ENCODE peak calls at places on chromosomes 6 and 20, in nine cellular contexts. P, N, M, H, G, X, F, V and U are unnamed samples.

GRCh38 chr6:129981598-129981997 is 36.8 kb upstream of the L3MBTL3 start:
- DNase-seq in M (no peak), G (no peak), P (no peak), X (no peak), F (no peak), V (no peak), N (peak; percentile 12), H (no peak), U (no peak)

GRCh38 chr20:34706912-34707784 is 3.0 kb downstream of the TP53INP2 start:
- DNase-seq in N (no peak), X (peak; percentile 77), H (no peak), V (no peak), G (no peak), F (no peak), P (no peak), M (no peak), U (no peak)

GRCh38 chr20:33099842-33100538 is 20.5 kb downstream of the BPIFB4 start:
- DNase-seq in P (no peak), G (no peak), M (no peak), N (no peak), X (no peak), V (no peak), F (no peak), H (no peak), U (no peak)

GRCh38 chr6:165844801-165845364 is 181.8 kb upstream of the PDE10A start:
- DNase-seq in P (no peak), V (no peak), X (no peak), F (no peak), M (no peak), G (no peak), N (no peak), H (no peak), U (no peak)

GRCh38 chr6:166595061-166595780 is 8.7 kb upstream of the RAMACL start:
- DNase-seq in N (no peak), X (no peak), M (no peak), G (no peak), H (no peak), P (no peak), V (no peak), F (no peak), U (no peak)

GRCh38 chr6:33076406-33076934 is 680 bp downstream of the HLA-DPB1 start:
- DNase-seq in F (no peak), V (no peak), X (no peak), P (no peak), H (no peak), G (no peak), M (no peak), N (no peak), U (no peak)

GRCh38 chr6:161481786-161482516 is 208.1 kb upstream of the AGPAT4 start:
- DNase-seq in M (no peak), V (no peak), G (no peak), H (no peak), N (no peak), P (no peak), F (no peak), X (no peak), U (no peak)

GRCh38 chr6:75376347-75377024 is 91.9 kb upstream of the TMEM30A start:
- DNase-seq in V (no peak), X (no peak), H (no peak), P (peak; percentile 10), N (no peak), M (no peak), F (no peak), G (no peak), U (no peak)

GRCh38 chr20:50814438-50815161 is 19.7 kb downstream of the BCAS4 start:
- DNase-seq in V (no peak), M (no peak), X (no peak), F (no peak), G (no peak), N (no peak), P (no peak), H (no peak), U (no peak)

GRCh38 chr20:50813101-50813643 is 18.3 kb downstream of the BCAS4 start:
- DNase-seq in P (no peak), N (no peak), X (no peak), G (no peak), F (no peak), M (no peak), V (no peak), H (no peak), U (no peak)

GRCh38 chr20:50813801-50814200 is 18.9 kb downstream of the BCAS4 start:
- DNase-seq in N (no peak), V (no peak), X (no peak), M (no peak), G (no peak), P (no peak), H (no peak), F (no peak), U (no peak)

GRCh38 chr20:50817776-50818172 is 22.9 kb downstream of the BCAS4 start:
- DNase-seq in G (no peak), F (no peak), P (no peak), N (no peak), M (no peak), V (no peak), H (no peak), X (no peak), U (no peak)

DNA sequence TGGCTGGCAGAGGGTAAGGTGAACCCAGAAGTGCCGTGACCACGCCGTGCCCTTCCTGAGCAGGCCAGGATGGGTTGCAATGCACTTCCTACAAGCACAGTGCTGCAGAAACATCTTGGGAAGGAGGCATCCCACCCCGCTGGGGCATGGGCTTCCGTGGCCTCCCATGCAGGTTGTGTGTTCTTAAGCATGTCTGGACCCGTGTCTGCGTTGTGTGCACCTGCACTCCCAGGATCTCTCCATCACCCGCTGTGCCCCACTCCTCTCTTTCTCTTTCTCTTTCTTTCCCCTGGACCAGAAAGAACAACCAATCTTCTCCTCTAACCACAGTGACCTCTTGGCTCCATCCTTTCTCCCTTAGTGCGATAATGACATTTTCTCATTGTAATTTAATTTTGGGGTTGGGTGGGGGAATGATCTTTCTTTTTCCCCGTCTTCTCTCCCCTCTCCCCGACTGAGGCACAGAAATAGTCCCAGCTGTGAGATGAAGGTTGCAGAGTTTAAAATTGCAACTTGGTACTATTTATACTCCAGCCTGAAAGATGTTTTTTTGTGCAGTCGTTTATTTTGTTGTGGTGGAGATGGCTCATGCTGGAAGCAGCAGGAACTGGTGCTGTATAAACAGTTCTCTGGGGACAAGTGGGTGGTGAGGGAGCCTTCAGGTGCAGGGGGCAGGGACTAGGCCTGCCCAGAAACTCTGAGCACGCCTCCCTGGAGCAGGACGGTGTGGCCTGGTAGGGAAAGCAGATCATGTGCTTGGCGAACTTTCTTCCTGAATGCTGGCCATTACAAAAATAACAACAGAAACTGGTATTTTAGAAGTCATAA is 20.5 kb downstream of the BCAS4 start:
- DNase-seq in H (no peak), V (no peak), M (peak; percentile 65), G (no peak), F (no peak), N (no peak), X (no peak), P (no peak), U (no peak)
- TF ChIP-seq REST in H (no peak), V (no peak), M (no peak), G (no peak), F (no peak), N (no peak), X (no peak), P (no peak), U (no peak)

DNA sequence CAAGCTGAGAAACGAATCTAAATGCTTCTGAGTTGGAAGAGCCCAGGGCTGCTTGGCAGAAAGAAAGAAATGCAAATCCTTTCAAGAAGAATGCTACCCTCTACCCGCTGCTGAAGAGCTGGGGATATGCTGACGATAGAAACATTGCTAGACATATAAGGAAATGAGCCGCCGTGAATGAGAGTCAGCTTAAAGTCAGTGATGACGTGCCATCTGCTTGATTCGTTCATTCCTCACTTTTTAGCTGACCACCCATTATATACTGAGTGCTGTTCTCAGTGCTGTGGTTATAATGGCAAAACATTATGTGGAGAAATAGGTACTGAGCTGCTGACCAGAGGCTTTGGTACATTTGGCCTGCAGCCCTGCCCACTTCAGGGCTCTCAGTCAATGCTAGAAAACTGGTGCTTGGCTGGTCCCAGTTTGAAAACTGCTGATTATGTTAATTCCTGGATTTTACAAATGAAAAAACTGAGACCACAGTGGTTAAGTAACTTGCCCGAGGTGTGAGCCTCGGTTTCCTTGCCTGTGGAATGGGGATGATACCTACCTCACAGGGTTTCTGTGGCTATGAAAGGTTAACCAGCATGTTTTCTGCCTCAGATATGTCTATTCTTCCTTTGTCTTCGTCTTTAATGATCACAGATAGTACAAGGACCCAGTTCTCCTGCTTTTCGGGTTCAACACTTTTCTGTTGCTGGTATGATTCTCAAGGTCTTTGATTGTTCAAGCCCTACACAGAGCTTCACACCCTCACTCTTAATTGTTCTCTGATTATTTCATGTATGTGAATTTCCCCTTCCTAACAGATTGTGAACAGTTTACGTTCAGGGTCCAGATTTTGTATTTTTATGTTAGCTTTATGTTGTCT is 27.7 kb upstream of the TULP4 start:
- DNase-seq in X (no peak), M (no peak), F (no peak), G (no peak), V (no peak), P (peak; percentile 61), H (peak; percentile 76), N (no peak), U (no peak)
- TF ChIP-seq REST in X (no peak), M (no peak), F (no peak), G (no peak), V (no peak), P (no peak), H (no peak), N (no peak), U (no peak)

GRCh38 chr20:21090112-21090737 is 15.9 kb downstream of the LINC00237 start:
- DNase-seq in H (peak; percentile 18), X (no peak), N (no peak), M (no peak), P (no peak), V (no peak), G (no peak), F (no peak), U (no peak)
- TF ChIP-seq REST in H (no peak), X (no peak), N (no peak), M (no peak), P (no peak), V (no peak), G (no peak), F (no peak), U (no peak)

GRCh38 chr6:15996030-15996429 is 132.9 kb upstream of the MYLIP start:
- DNase-seq in X (no peak), N (no peak), H (no peak), F (no peak), V (no peak), G (no peak), P (no peak), M (no peak), U (peak; percentile 60)

GRCh38 chr6:15999201-15999600 is 129.7 kb upstream of the MYLIP start:
- DNase-seq in F (no peak), N (no peak), M (no peak), V (no peak), H (no peak), X (no peak), G (no peak), P (no peak), U (no peak)

GRCh38 chr6:15993716-15994228 is 135.1 kb upstream of the MYLIP start:
- DNase-seq in X (no peak), H (no peak), M (no peak), F (no peak), V (no peak), P (no peak), N (no peak), G (no peak), U (no peak)

GRCh38 chr6:15997751-15998388 is 131.0 kb upstream of the MYLIP start:
- DNase-seq in G (no peak), F (no peak), X (no peak), N (no peak), H (peak; percentile 6), V (no peak), M (no peak), P (no peak), U (peak; percentile 26)

DNA sequence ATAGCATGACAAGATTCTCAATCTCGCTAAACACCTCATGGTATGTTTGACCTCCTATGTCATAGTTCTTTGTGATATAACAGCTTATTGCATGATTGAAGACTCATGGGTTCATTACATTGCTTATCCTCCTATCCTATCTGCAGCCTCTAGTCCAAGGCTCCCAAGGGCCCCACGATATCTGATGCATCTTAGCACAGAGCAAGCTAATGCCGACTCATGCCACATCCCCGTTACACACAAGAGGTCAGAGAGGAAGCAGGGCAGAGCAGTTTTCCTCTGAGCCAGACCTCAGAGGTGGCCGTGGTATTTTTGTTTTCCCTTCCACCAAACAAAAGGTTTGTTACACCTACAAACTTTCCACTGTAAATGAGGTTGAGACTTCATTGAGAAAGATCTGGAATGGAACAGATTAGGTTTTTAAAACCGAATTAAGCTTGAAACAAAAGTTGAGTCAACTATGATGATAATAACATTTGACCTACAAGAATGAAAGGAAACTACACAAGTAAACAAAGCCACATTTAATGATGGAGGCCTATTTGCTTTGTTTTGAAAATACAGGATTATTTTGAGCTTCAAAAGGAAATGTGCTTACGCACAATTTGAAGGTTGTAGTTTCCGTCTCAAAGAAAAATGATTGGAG is 133.9 kb upstream of the MYLIP start:
- DNase-seq in N (no peak), V (no peak), P (no peak), X (no peak), M (no peak), H (no peak), G (no peak), F (no peak), U (peak; percentile 73)
- TF ChIP-seq REST in N (no peak), V (no peak), P (no peak), X (no peak), M (no peak), H (no peak), G (no peak), F (no peak), U (no peak)